ENCODE peak calls at places on chromosomes 13 and 19, in eight cellular contexts. M, H, F, N, U, W, R and T are unnamed samples.
A peak's percentile ranks its signal among the peaks of the same experiment; 100 is the strongest.

GRCh38 chr19:18408053-18408476 is 10.6 kb upstream of the LRRC25 start:
- DNase-seq in M (no peak), H (peak; percentile 66), F (peak; percentile 71), N (no peak), U (peak; percentile 58), W (peak; percentile 56), R (no peak), T (peak; percentile 50)

GRCh38 chr13:52846567-52847321 is 1.7 kb downstream of the PCDH8 start:
- DNase-seq in M (no peak), H (peak; percentile 78), F (peak; percentile 64), N (peak; percentile 48), U (peak; percentile 85), W (peak; percentile 52), R (no peak), T (no peak)

GRCh38 chr13:94454906-94455305 is 24.6 kb downstream of the DCT start:
- DNase-seq in M (no peak), H (no peak), F (peak; percentile 38), N (no peak), U (no peak), W (no peak), R (no peak), T (no peak)

GRCh38 chr19:57709616-57710015 is 612 bp upstream of the ZNF154 start:
- DNase-seq in M (no peak), H (no peak), F (no peak), N (no peak), U (peak; percentile 28), W (no peak), R (no peak), T (no peak)

GRCh38 chr13:101140936-101141335 is 275.4 kb downstream of the NALCN start:
- DNase-seq in M (no peak), H (no peak), F (no peak), N (no peak), U (no peak), W (no peak), R (no peak), T (no peak)

GRCh38 chr13:44272692-44273091 is 100.9 kb upstream of the SERP2 start:
- DNase-seq in M (no peak), H (no peak), F (no peak), N (no peak), U (no peak), W (no peak), R (no peak), T (no peak)

GRCh38 chr19:19591133-19591825 is 27.2 kb downstream of the PBX4 start:
- DNase-seq in M (no peak), H (no peak), F (peak; percentile 75), N (peak; percentile 15), U (peak; percentile 78), W (peak; percentile 16), R (peak; percentile 24), T (no peak)

GRCh38 chr19:12580180-12580694 is 29.0 kb upstream of the ZNF564 start:
- DNase-seq in M (no peak), H (no peak), F (no peak), N (no peak), U (no peak), W (no peak), R (no peak), T (no peak)

GRCh38 chr13:110339975-110340550 is 33.0 kb downstream of the COL4A2 start:
- DNase-seq in M (no peak), H (no peak), F (no peak), N (no peak), U (no peak), W (no peak), R (no peak), T (no peak)

GRCh38 chr13:96388598-96388997 is 298.7 kb downstream of the HS6ST3 start:
- DNase-seq in M (no peak), H (no peak), F (no peak), N (no peak), U (peak; percentile 66), W (no peak), R (no peak), T (no peak)

GRCh38 chr19:49770529-49770928 is 3.7 kb downstream of the AP2A1 start:
- DNase-seq in M (no peak), H (no peak), F (no peak), N (no peak), U (no peak), W (no peak), R (no peak), T (no peak)

GRCh38 chr19:6577410-6578125 is 13.4 kb downstream of the CD70 start:
- DNase-seq in M (no peak), H (no peak), F (no peak), N (no peak), U (no peak), W (no peak), R (no peak), T (peak; percentile 91)

GRCh38 chr19:3605361-3605760 is 1.3 kb downstream of the TBXA2R start:
- DNase-seq in M (no peak), H (no peak), F (no peak), N (no peak), U (no peak), W (no peak), R (no peak), T (no peak)

GRCh38 chr19:44003461-44004134 is 841 bp downstream of the ZNF230 start:
- DNase-seq in M (no peak), H (peak; percentile 48), F (peak; percentile 34), N (no peak), U (no peak), W (no peak), R (no peak), T (peak; percentile 20)

GRCh38 chr19:3171894-3172679 is 6.5 kb upstream of the S1PR4 start:
- DNase-seq in M (no peak), H (no peak), F (no peak), N (no peak), U (no peak), W (no peak), R (no peak), T (no peak)

GRCh38 chr19:56110515-56111448 is 10.3 kb downstream of the ZNF787 start:
- DNase-seq in M (no peak), H (peak; percentile 65), F (no peak), N (no peak), U (no peak), W (peak; percentile 89), R (no peak), T (no peak)

GRCh38 chr13:90103099-90103784 is 1244.2 kb upstream of the MIR17HG start:
- DNase-seq in M (no peak), H (no peak), F (no peak), N (no peak), U (no peak), W (no peak), R (no peak), T (no peak)

GRCh38 chr19:8304841-8305621 is 3.1 kb downstream of the CD320 start:
- DNase-seq in M (peak; percentile 11), H (peak; percentile 60), F (peak; percentile 67), N (peak; percentile 4), U (peak; percentile 82), W (peak; percentile 19), R (no peak), T (peak; percentile 56)